ENCODE peak calls at places on chromosomes 1 and 21, in five cellular contexts. Z, P, K, U and X are unnamed samples.

GRCh38 chr1:235018720-235019444 is 109.8 kb downstream of the TOMM20 start:
- DNase-seq in K (no peak), P (no peak), Z (no peak), U (no peak), X (no peak)

GRCh38 chr1:29121951-29122661 is 1.6 kb downstream of the TMEM200B start:
- DNase-seq in U (peak; percentile 55), P (peak; percentile 74), Z (peak; percentile 25), K (no peak), X (no peak)

GRCh38 chr21:27333091-27333490 is 366.2 kb upstream of the ADAMTS5 start:
- DNase-seq in P (no peak), Z (no peak), U (no peak), K (no peak), X (no peak)

GRCh38 chr1:55326496-55326895 is 111.3 kb upstream of the USP24 start:
- DNase-seq in K (no peak), P (no peak), Z (no peak), U (no peak), X (no peak)

GRCh38 chr21:45306832-45307571 is 19.3 kb upstream of the POFUT2 start:
- DNase-seq in Z (peak; percentile 62), U (no peak), P (no peak), K (peak; percentile 55), X (peak; percentile 68)

GRCh38 chr1:27402349-27402754 is 9.9 kb downstream of the GPR3 start:
- DNase-seq in Z (peak; percentile 83), P (peak; percentile 75), U (peak; percentile 45), K (peak; percentile 54), X (peak; percentile 65)

GRCh38 chr1:217088521-217089221 is 365.4 kb upstream of the ESRRG start:
- DNase-seq in K (no peak), P (peak; percentile 53), Z (no peak), U (no peak), X (no peak)

GRCh38 chr1:22057861-22058260 is 5.4 kb downstream of the CDC42 start:
- DNase-seq in P (no peak), K (no peak), U (no peak), Z (no peak), X (no peak)

GRCh38 chr1:165930961-165931360 is 103.5 kb downstream of the UCK2 start:
- DNase-seq in K (no peak), U (no peak), P (no peak), Z (no peak), X (no peak)

GRCh38 chr1:109394591-109395281 is 3.0 kb downstream of the SORT1 start:
- DNase-seq in K (no peak), Z (no peak), P (no peak), U (no peak), X (no peak)

GRCh38 chr1:81695741-81696140 is 105.0 kb upstream of the ADGRL2 start:
- DNase-seq in Z (no peak), U (peak; percentile 67), P (no peak), K (peak; percentile 35), X (no peak)

GRCh38 chr21:18636897-18637296 is 233.3 kb upstream of the TMPRSS15 start:
- DNase-seq in P (no peak), K (no peak), Z (no peak), U (no peak), X (no peak)

GRCh38 chr1:59414406-59415133 is 117.7 kb downstream of the FGGY start:
- DNase-seq in Z (no peak), U (no peak), P (no peak), K (no peak), X (no peak)

GRCh38 chr1:19957779-19958178 is 21.6 kb downstream of the PLA2G2A start:
- DNase-seq in P (peak; percentile 45), K (no peak), U (no peak), Z (no peak), X (no peak)
- TF ChIP-seq CTCF in P (peak; percentile 33), K (no peak), U (no peak), Z (no peak), X (no peak)

DNA sequence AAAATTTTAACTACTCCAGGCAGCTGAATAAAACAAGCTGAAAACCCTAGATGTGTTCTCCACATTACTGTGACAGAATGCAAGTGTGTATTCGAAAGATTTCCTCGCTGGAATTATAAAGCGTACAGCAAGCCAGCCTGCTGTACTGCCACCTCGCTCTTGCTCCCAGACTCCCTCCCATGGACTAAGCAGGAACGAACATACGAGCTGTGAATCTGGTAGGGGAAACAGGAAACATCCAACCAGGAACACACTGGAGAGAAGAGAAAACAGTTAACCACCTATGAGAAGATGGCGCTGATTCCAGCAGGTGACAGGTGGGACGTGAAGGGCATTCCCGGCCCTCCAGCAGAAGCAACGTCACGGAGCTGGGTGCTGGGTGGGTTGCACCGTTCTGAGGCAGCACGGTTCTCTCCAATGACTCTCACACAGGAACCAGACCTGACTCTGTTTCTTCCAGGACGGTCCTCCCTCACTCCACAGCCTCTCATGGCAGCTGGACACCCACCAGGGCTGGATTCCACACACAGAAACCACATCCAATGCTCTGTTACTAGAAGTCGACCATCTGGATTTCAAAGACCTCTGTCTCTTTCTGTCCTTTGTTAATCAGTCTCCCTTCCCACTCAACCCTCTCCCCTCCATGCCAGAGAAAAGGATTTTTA is 219.2 kb downstream of the RERE start:
- DNase-seq in U (peak; percentile 90), K (no peak), P (peak; percentile 52), Z (peak; percentile 26), X (no peak)
- TF ChIP-seq CTCF in U (peak; percentile 77), K (no peak), P (no peak), Z (peak; percentile 32), X (no peak)

DNA sequence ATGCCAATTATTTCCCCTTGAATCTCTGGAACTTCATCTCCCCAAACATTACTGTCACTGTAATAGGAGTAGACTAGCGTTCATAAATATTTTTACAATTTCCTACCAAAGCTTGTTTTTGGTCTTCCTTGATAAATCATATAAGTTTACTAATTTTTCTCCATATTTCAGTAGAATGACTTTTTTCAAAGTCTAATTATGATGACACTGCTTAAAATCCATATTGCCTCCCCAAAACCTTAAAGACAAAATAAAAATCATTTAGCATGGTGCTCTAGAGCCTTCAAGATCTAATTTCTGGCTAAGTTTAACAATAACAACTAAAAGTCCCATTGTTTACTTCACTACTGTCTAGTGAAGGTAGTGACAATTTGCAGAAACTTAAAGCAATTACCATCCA is 474.2 kb upstream of the CHRM3 start:
- DNase-seq in K (no peak), U (no peak), P (no peak), Z (no peak), X (no peak)
- TF ChIP-seq CTCF in K (no peak), U (no peak), P (no peak), Z (no peak), X (no peak)

GRCh38 chr1:112727716-112728115 is 12.6 kb upstream of the PPM1J start:
- DNase-seq in U (no peak), P (no peak), Z (no peak), K (no peak), X (no peak)
- TF ChIP-seq CTCF in U (no peak), P (peak; percentile 14), Z (no peak), K (no peak), X (no peak)

GRCh38 chr1:87897486-87897885 is 568.8 kb downstream of the LMO4 start:
- DNase-seq in U (no peak), K (no peak), P (no peak), Z (no peak), X (no peak)

GRCh38 chr1:87902830-87903614 is 574.3 kb downstream of the LMO4 start:
- DNase-seq in P (no peak), U (no peak), K (no peak), Z (no peak), X (no peak)

GRCh38 chr1:87898401-87898800 is 569.7 kb downstream of the LMO4 start:
- DNase-seq in U (no peak), K (no peak), P (no peak), Z (no peak), X (no peak)

GRCh38 chr1:87904668-87905067 is 576.0 kb downstream of the LMO4 start:
- DNase-seq in Z (no peak), U (no peak), K (no peak), P (no peak), X (no peak)

GRCh38 chr1:87899746-87900145 is 571.1 kb downstream of the LMO4 start:
- DNase-seq in K (no peak), U (no peak), Z (no peak), P (no peak), X (no peak)
- TF ChIP-seq CTCF in K (no peak), U (no peak), Z (no peak), P (no peak), X (no peak)

DNA sequence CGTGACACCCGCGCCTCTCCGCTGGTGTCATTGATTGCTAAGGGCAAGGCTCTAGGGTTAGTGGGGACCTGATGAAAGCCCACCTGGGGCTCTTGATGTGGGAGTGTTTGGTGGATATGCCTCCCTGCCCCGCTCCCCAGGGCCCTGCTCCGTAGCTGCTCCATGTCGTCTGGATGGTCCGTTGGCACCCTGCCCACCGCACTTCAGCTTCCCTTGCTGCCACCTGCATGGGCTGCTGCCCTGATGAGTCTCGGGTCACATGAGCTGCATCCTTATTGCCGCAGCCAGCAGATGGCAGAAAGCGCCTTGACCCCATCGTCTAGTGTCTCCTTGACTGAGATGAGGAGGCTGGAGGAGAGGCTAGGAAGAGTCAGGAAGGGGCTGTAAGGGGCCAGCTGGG is 439.4 kb downstream of the CAMTA1 start:
- DNase-seq in P (peak; percentile 49), Z (peak; percentile 38), U (peak; percentile 13), K (no peak), X (no peak)
- TF ChIP-seq CTCF in P (peak; percentile 43), Z (peak; percentile 31), U (no peak), K (peak; percentile 6), X (no peak)